ENCODE peak calls at places on chromosomes 16 and 17, in ten cellular contexts. H is heart left ventricle, N is fibroblast of lung, A is body of pancreas, W is heart right ventricle, F is psoas muscle, I is cardiac muscle cell, M is GM23248, D is tibial artery, C is neural progenitor cell. O is an unnamed sample. For H3K4me1, the result is how much of the 10 kb centered on the place peaks cover.

GRCh38 chr17:82647593-82648164 is 565 bp downstream of the WDR45B start:
- DNase-seq in C (peak), M (peak), A (peak), N (no peak), D (peak), F (peak), I (peak), H (no peak), W (peak), O (peak)

GRCh38 chr16:1323296-1324239 is 9.9 kb upstream of the BAIAP3 start:
- DNase-seq in W (no peak), C (no peak), H (no peak), M (no peak), A (no peak), I (no peak), F (no peak), N (no peak), D (no peak), O (no peak)

GRCh38 chr17:36600936-36601302 is 464 bp upstream of the MRM1 start:
- DNase-seq in A (no peak), H (no peak), D (no peak), N (no peak), C (no peak), I (no peak), M (peak), F (no peak), W (no peak), O (no peak)

GRCh38 chr16:85171809-85172464 is 59.7 kb upstream of the CIBAR2 start:
- DNase-seq in N (no peak), D (no peak), F (no peak), H (peak), W (no peak), C (no peak), I (no peak), A (no peak), M (no peak), O (peak)

GRCh38 chr17:60170835-60171752 is 21.3 kb downstream of the CA4 start:
- DNase-seq in W (no peak), H (no peak), A (no peak), I (no peak), N (no peak), F (no peak), D (no peak), C (no peak), M (peak), O (no peak)

GRCh38 chr17:65102235-65102634 is 34.9 kb upstream of the RGS9 start:
- DNase-seq in F (no peak), D (no peak), W (no peak), M (no peak), N (no peak), A (no peak), C (no peak), I (no peak), H (no peak), O (no peak)

GRCh38 chr17:64682261-64683181 is 20.4 kb upstream of the SMURF2 start:
- DNase-seq in F (no peak), C (no peak), N (peak), I (no peak), M (peak), W (no peak), A (no peak), D (no peak), H (no peak), O (no peak)

GRCh38 chr16:69741951-69742904 is 12.5 kb downstream of the NOB1 start:
- DNase-seq in F (peak), D (peak), I (peak), H (peak), M (peak), C (no peak), W (peak), N (peak), A (peak), O (peak)

DNA sequence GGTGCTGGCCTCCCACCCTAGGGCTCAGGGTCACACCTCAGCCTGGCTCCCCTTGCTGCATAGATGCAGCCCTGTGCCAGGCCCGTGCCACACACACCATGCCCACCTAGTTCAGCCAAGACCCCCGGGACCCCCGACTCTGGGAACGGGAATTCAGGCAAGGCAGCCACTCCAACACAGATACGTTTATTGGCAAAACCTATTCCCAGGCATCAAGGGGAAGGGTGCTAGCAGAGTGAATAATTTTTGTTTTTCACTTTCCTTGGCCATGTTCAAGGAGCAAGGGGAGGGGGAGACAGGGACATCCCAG is 19.8 kb downstream of the SLC4A1 start:
- DNase-seq in M (no peak), H (no peak), D (no peak), W (no peak), I (no peak), A (no peak), C (no peak), F (no peak), N (no peak), O (no peak)
- H3K4me1 ChIP-seq in M (under half), H (under half), D (under half), W (under half), I (under half), A (under half), C (under half), F (under half), N (under half), O (under half)

GRCh38 chr17:5272313-5272712 is 9.8 kb upstream of the RABEP1 start:
- DNase-seq in M (peak), D (no peak), H (no peak), C (no peak), A (no peak), F (no peak), N (peak), I (no peak), W (no peak), O (no peak)
- H3K4me1 ChIP-seq in M (under half), D (under half), H (under half), C (under half), A (under half), F (under half), N (under half), I (under half), W (under half), O (under half)

GRCh38 chr17:39209317-39210092 is 9.4 kb downstream of the RPL19 start:
- DNase-seq in C (peak), M (peak), H (peak), N (peak), F (peak), I (peak), W (peak), A (peak), D (peak), O (peak)

GRCh38 chr17:39208893-39209292 is 8.8 kb downstream of the RPL19 start:
- DNase-seq in I (no peak), H (no peak), F (no peak), N (no peak), D (peak), C (peak), M (no peak), W (no peak), A (no peak), O (no peak)

GRCh38 chr17:39205112-39205526 is 5.0 kb downstream of the RPL19 start:
- DNase-seq in I (no peak), N (no peak), C (no peak), H (no peak), D (no peak), A (no peak), M (no peak), W (no peak), F (no peak), O (no peak)

GRCh38 chr17:39210093-39210434 is 10.0 kb downstream of the RPL19 start:
- DNase-seq in N (no peak), A (no peak), W (no peak), H (no peak), F (no peak), C (no peak), M (no peak), D (no peak), I (no peak), O (no peak)

DNA sequence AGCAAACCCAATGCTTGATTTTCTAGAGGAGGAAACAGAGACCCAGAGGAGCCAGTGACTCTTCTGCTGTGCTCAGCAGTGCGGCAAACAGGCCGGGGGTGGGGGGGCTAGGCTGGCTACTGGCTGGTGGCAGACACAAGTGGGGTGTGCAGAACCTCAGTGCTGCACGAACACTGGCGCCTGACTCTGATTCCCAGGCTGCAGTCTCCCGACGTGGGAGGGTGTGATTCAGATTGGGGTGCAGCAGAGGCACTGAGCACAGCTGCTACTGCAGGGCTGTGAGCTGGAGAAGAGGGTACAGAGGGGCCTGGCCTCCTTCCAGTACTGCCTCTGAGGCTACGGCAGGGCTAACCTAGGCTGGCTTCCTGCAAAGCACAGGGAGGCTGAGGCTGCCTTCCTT is 8.1 kb downstream of the RPL19 start:
- DNase-seq in I (no peak), H (no peak), C (no peak), F (no peak), D (no peak), W (no peak), A (no peak), N (no peak), M (peak), O (no peak)
- H3K4me1 ChIP-seq in I (under half), H (under half), C (under half), F (under half), D (half or more), W (under half), A (under half), N (under half), M (under half), O (under half)

GRCh38 chr17:4836221-4836620 is 3.1 kb downstream of the MINK1 start:
- DNase-seq in C (no peak), D (no peak), W (no peak), N (no peak), A (no peak), M (no peak), I (no peak), F (no peak), H (no peak), O (no peak)
- H3K4me1 ChIP-seq in C (under half), D (under half), W (half or more), N (under half), A (under half), M (under half), I (under half), F (under half), H (half or more), O (under half)

DNA sequence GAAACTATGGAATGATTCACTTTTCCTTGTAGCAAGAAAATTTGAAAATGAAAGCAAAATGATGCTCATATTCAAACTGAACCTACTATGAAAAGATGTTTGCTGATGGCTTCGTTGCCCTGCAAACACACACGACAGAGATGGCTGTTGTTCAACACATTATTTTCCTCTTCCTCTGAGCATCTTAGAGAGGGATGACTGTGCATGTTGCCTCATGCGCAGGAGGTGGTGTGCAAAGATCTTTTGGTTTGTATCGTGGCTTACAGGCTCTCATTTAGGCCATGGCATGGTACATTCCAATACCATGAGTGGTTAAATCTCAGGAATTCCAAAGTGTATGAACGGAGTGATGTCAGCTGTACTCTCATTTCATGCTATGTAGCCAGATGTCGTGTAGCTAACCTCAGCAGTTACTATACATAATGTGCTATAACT is 164.5 kb downstream of the PRKCA start:
- DNase-seq in N (peak), D (no peak), F (peak), A (no peak), C (no peak), I (peak), M (peak), W (no peak), H (no peak), O (no peak)
- H3K4me1 ChIP-seq in N (under half), D (under half), F (under half), A (under half), C (under half), I (under half), M (half or more), W (under half), H (under half), O (under half)

GRCh38 chr17:7574176-7574953 is 5.1 kb upstream of the CD68 start:
- DNase-seq in C (no peak), F (no peak), A (no peak), M (peak), H (no peak), W (no peak), I (no peak), D (no peak), N (no peak), O (no peak)

GRCh38 chr17:7573324-7574080 is 5.9 kb upstream of the CD68 start:
- DNase-seq in M (peak), W (peak), F (peak), I (peak), A (peak), D (peak), H (peak), C (peak), N (peak), O (peak)

GRCh38 chr17:7576432-7576937 is 3.0 kb upstream of the CD68 start:
- DNase-seq in H (no peak), I (no peak), W (no peak), C (no peak), N (no peak), M (peak), A (no peak), D (no peak), F (no peak), O (no peak)

GRCh38 chr17:7575959-7576358 is 3.5 kb upstream of the CD68 start:
- DNase-seq in D (no peak), H (no peak), N (no peak), M (no peak), A (no peak), C (no peak), W (no peak), I (no peak), F (no peak), O (no peak)

GRCh38 chr17:7575481-7575883 is 4.0 kb upstream of the CD68 start:
- DNase-seq in N (no peak), D (no peak), W (no peak), A (no peak), F (no peak), I (no peak), C (no peak), H (no peak), M (peak), O (no peak)
- H3K4me1 ChIP-seq in N (under half), D (half or more), W (half or more), A (under half), F (under half), I (under half), C (under half), H (half or more), M (under half), O (under half)

DNA sequence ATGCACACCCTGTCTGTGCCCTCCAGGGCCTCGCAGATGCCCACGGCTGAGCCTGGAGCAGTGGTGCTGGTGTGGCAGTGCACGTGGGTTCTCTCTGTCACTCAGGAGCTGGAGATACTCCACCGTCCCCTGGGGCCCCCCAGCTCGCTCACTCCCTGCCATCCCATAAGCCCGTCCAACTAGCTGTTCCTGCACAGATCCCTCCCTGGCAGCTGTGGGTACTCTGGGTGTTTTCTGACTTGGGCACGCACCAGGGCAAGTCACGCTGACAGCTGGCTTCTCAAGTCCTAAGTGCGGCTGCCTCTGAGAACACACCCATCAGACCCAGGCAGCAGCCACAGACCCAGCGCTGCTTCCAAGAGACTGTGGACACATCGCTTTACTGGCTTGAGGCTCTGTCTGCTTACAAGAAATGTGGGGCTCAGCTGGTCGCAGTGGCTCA is 25.4 kb upstream of the ITGB4 start:
- DNase-seq in D (no peak), F (peak), W (peak), I (no peak), M (no peak), A (no peak), C (no peak), N (no peak), H (peak), O (peak)
- H3K4me1 ChIP-seq in D (half or more), F (half or more), W (half or more), I (under half), M (half or more), A (half or more), C (under half), N (under half), H (half or more), O (under half)

GRCh38 chr17:8857919-8858318 is 9.6 kb downstream of the PIK3R6 start:
- DNase-seq in M (peak), H (no peak), A (no peak), N (peak), F (no peak), D (no peak), C (no peak), I (peak), W (peak), O (no peak)
- H3K4me1 ChIP-seq in M (under half), H (under half), A (under half), N (under half), F (under half), D (under half), C (under half), I (under half), W (under half), O (under half)

GRCh38 chr17:75698659-75699058 is 22.6 kb upstream of the ITGB4 start:
- DNase-seq in C (no peak), M (no peak), H (peak), W (no peak), F (no peak), A (no peak), D (no peak), N (no peak), I (no peak), O (no peak)
- H3K4me1 ChIP-seq in C (under half), M (under half), H (half or more), W (half or more), F (half or more), A (half or more), D (half or more), N (under half), I (under half), O (under half)

DNA sequence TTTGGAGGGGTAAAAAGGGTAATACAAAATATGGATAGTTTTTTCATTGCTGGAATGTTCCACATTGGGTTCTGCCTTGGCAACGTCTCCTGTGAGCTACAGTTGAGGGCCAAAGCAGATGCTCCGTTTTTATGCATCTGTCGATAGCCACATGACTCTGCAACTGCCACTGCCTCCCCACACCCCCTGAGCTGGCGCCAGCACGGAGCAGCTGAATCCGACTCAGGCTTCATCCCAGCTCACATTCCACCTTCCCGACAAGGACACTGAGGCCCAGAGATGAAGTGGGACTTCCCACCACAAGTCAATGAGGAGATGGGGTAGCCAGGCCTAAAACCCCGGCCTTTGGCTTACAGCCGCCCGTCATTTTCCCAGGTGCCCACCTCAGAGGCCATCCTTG is 334.2 kb downstream of the CDH13 start:
- DNase-seq in F (no peak), W (no peak), I (no peak), M (no peak), A (no peak), D (no peak), H (no peak), N (no peak), C (no peak), O (no peak)
- H3K4me1 ChIP-seq in F (under half), W (under half), I (under half), M (under half), A (under half), D (under half), H (under half), N (under half), C (under half), O (under half)

O was measured in right cardiac atrium.